ENCODE peak calls at places on chromosomes 3 and 15, in seven cellular contexts. K is C1 segment of cervical spinal cord; C is HCT116; E is stimulated activated CD4-positive, alpha-beta T cell treated with anti-CD3 and anti-CD28 coated beads, TNF-alpha, amount 100 ng/mL, for 24 hours; A is GM06990; V is activated T-cell treated with anti-CD3 and anti-CD28 coated beads, Interleukin-2, amount 50 U/mL, for 24 hours; Z is Right ventricle myocardium superior. R is an unnamed sample.

GRCh38 chr3:82100378-82100777 is 338.9 kb upstream of the GBE1 start:
- DNase-seq in K (no peak), C (no peak), E (no peak), A (no peak), V (no peak), Z (no peak), R (no peak)

GRCh38 chr3:31962801-31963205 is 18.3 kb downstream of the OSBPL10 start:
- DNase-seq in K (no peak), C (no peak), E (no peak), A (no peak), V (no peak), Z (no peak), R (no peak)

GRCh38 chr3:53243165-53243564 is 12.7 kb downstream of the TKT start:
- DNase-seq in K (no peak), C (no peak), E (no peak), A (no peak), V (no peak), Z (peak; percentile 64), R (no peak)

GRCh38 chr3:161035711-161036110 is 69.4 kb downstream of the B3GALNT1 start:
- DNase-seq in K (no peak), C (no peak), E (no peak), A (no peak), V (no peak), Z (no peak), R (no peak)

GRCh38 chr3:77281721-77282120 is 241.8 kb downstream of the ROBO2 start:
- DNase-seq in K (no peak), C (no peak), E (no peak), A (no peak), V (no peak), Z (no peak), R (no peak)

GRCh38 chr3:23552506-23552905 is 253.2 kb upstream of the UBE2E1 start:
- DNase-seq in K (no peak), C (no peak), E (no peak), A (no peak), V (no peak), Z (no peak), R (no peak)

GRCh38 chr15:92273732-92274131 is 119.9 kb upstream of the ST8SIA2 start:
- DNase-seq in K (no peak), C (no peak), E (no peak), A (no peak), V (no peak), Z (no peak), R (no peak)

GRCh38 chr3:124429129-124429815 is 301.0 kb upstream of the UMPS start:
- DNase-seq in K (no peak), C (peak; percentile 8), E (no peak), A (no peak), V (no peak), Z (no peak), R (no peak)

GRCh38 chr3:46892285-46893145 is 15.0 kb downstream of the PTH1R start:
- DNase-seq in K (peak; percentile 41), C (peak; percentile 24), E (no peak), A (no peak), V (no peak), Z (peak; percentile 88), R (no peak)

GRCh38 chr3:196138927-196139680 is 57.2 kb upstream of the TFRC start:
- DNase-seq in K (no peak), C (no peak), E (no peak), A (no peak), V (no peak), Z (no peak), R (no peak)

GRCh38 chr3:116517308-116517707 is 72.0 kb upstream of the LSAMP start:
- DNase-seq in K (no peak), C (no peak), E (no peak), A (no peak), V (no peak), Z (no peak), R (peak; percentile 8)

GRCh38 chr3:86989611-86990010 is 1.3 kb downstream of the VGLL3 start:
- DNase-seq in K (no peak), C (no peak), E (no peak), A (no peak), V (no peak), Z (no peak), R (no peak)

GRCh38 chr3:23877324-23877980 is 39.3 kb downstream of the NKIRAS1 start:
- DNase-seq in K (no peak), C (no peak), E (no peak), A (no peak), V (no peak), Z (no peak), R (no peak)

GRCh38 chr3:10315771-10316344 is 5.1 kb downstream of the SEC13 start:
- DNase-seq in K (peak; percentile 15), C (no peak), E (no peak), A (no peak), V (no peak), Z (no peak), R (no peak)

GRCh38 chr15:56307180-56307579 is 58.0 kb upstream of the TEX9 start:
- DNase-seq in K (no peak), C (no peak), E (no peak), A (no peak), V (no peak), Z (no peak), R (no peak)

GRCh38 chr3:193301441-193301840 is 60.4 kb downstream of the PLAAT1 start:
- DNase-seq in K (no peak), C (peak; percentile 16), E (no peak), A (no peak), V (no peak), Z (no peak), R (no peak)

GRCh38 chr3:18716821-18717220 is 291.7 kb upstream of the SATB1 start:
- DNase-seq in K (no peak), C (no peak), E (no peak), A (no peak), V (no peak), Z (no peak), R (no peak)

GRCh38 chr3:189233225-189233858 is 61.6 kb downstream of the TPRG1 start:
- DNase-seq in K (no peak), C (peak; percentile 70), E (no peak), A (no peak), V (no peak), Z (peak; percentile 48), R (peak; percentile 17)

R was measured in GM10248.